ENCODE peak calls at places on chromosomes 13 and 19, in eight cellular contexts. K is DND-41, F is ovary, I is body of pancreas, V is prostate gland, G is A549, H is fibroblast of pulmonary artery, M is brain microvascular endothelial cell. B is an unnamed sample.

GRCh38 chr13:39616087-39616694 is 13.2 kb upstream of the LHFPL6 start:
- DNase-seq in K (peak; percentile 57), F (peak; percentile 50), I (peak; percentile 40), V (peak; percentile 47), G (peak; percentile 53), H (peak; percentile 85), M (peak; percentile 56), B (no peak)

GRCh38 chr19:7598180-7598579 is 2.5 kb downstream of the CAMSAP3 start:
- DNase-seq in K (no peak), F (no peak), I (no peak), V (no peak), G (no peak), H (no peak), M (no peak), B (no peak)

GRCh38 chr19:35299523-35300339 is 7.8 kb downstream of the MAG start:
- DNase-seq in K (no peak), F (no peak), I (peak; percentile 17), V (no peak), G (no peak), H (no peak), M (no peak), B (no peak)

GRCh38 chr19:340620-341385 is 3.8 kb downstream of the MIER2 start:
- DNase-seq in K (no peak), F (no peak), I (no peak), V (no peak), G (no peak), H (no peak), M (no peak), B (no peak)

GRCh38 chr13:47632311-47632710 is 368.8 kb downstream of the SUCLA2 start:
- DNase-seq in K (no peak), F (no peak), I (no peak), V (no peak), G (no peak), H (no peak), M (no peak), B (no peak)

GRCh38 chr13:45446181-45446580 is 18.6 kb upstream of the COG3 start:
- DNase-seq in K (no peak), F (no peak), I (no peak), V (no peak), G (no peak), H (peak; percentile 26), M (peak; percentile 67), B (peak; percentile 40)

GRCh38 chr19:37950471-37951175 is 43.6 kb downstream of the SIPA1L3 start:
- DNase-seq in K (no peak), F (no peak), I (no peak), V (no peak), G (no peak), H (no peak), M (no peak), B (no peak)

GRCh38 chr13:90783273-90783672 is 564.2 kb upstream of the MIR17HG start:
- DNase-seq in K (no peak), F (no peak), I (no peak), V (no peak), G (no peak), H (no peak), M (no peak), B (no peak)

GRCh38 chr13:103961784-103962183 is 895.6 kb upstream of the SLC10A2 start:
- DNase-seq in K (no peak), F (no peak), I (no peak), V (no peak), G (no peak), H (peak; percentile 9), M (peak; percentile 12), B (no peak)

GRCh38 chr13:98524391-98524790 is 52.5 kb downstream of the STK24 start:
- DNase-seq in K (no peak), F (no peak), I (no peak), V (no peak), G (no peak), H (no peak), M (no peak), B (no peak)

GRCh38 chr13:107069107-107069776 is 501.3 kb upstream of the ARGLU1 start:
- DNase-seq in K (no peak), F (no peak), I (no peak), V (no peak), G (no peak), H (no peak), M (peak; percentile 20), B (no peak)

GRCh38 chr19:11023635-11024168 is 62.9 kb downstream of the SMARCA4 start:
- DNase-seq in K (peak; percentile 16), F (no peak), I (no peak), V (no peak), G (no peak), H (no peak), M (no peak), B (no peak)

GRCh38 chr19:46056536-46056935 is 15.7 kb upstream of the IGFL4 start:
- DNase-seq in K (no peak), F (no peak), I (no peak), V (no peak), G (no peak), H (no peak), M (no peak), B (no peak)

GRCh38 chr19:11324079-11324661 is 15.3 kb downstream of the RAB3D start:
- DNase-seq in K (peak; percentile 91), F (peak; percentile 77), I (peak; percentile 71), V (peak; percentile 88), G (no peak), H (peak; percentile 97), M (peak; percentile 65), B (peak; percentile 92)

GRCh38 chr19:39411006-39411831 is 1.2 kb upstream of the PLEKHG2 start:
- DNase-seq in K (no peak), F (no peak), I (peak; percentile 74), V (peak; percentile 44), G (no peak), H (peak; percentile 72), M (peak; percentile 66), B (no peak)

GRCh38 chr19:33902802-33903488 is 106.3 kb downstream of the KCTD15 start:
- DNase-seq in K (no peak), F (no peak), I (peak; percentile 80), V (no peak), G (peak; percentile 55), H (no peak), M (no peak), B (no peak)

GRCh38 chr13:113078895-113079720 is 26.5 kb upstream of the F7 start:
- DNase-seq in K (no peak), F (no peak), I (no peak), V (no peak), G (no peak), H (no peak), M (no peak), B (no peak)

GRCh38 chr19:38245826-38246498 is 10.2 kb downstream of the PPP1R14A start:
- DNase-seq in K (no peak), F (peak; percentile 59), I (no peak), V (no peak), G (no peak), H (peak; percentile 57), M (peak; percentile 45), B (no peak)

GRCh38 chr19:36246006-36246391 is 31.1 kb downstream of the ZNF146 start:
- DNase-seq in K (no peak), F (no peak), I (no peak), V (no peak), G (no peak), H (peak; percentile 14), M (no peak), B (no peak)

DNA sequence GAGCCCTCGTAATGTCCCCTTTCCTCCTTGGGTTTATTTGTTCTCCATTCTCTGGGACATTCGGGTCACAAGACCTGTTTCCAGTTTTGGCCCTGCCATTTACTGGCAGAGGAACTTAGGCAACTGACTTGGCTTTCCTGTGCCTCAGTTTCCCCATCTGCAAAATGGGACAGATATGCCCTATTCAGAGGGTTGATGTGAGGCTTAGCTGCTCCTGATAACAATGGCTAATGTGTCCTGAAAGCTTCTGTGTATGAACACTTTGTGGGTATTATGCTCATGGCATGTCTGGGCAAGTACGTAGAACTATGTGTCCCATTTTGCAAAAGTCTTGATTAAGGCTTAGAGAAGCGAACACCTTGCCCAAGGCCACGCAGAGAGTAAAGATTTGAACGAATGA is 1.0 kb downstream of the ZNF524 start:
- DNase-seq in K (no peak), F (no peak), I (no peak), V (peak; percentile 21), G (no peak), H (no peak), M (no peak), B (no peak)
- H3K4me3 ChIP-seq in K (peak overlapping the region; percentile 76), F (peak overlapping the region; percentile 96), I (peak overlapping the region; percentile 55), V (peak overlapping the region; percentile 87), G (peak overlapping the region; percentile 69), H (peak overlapping the region; percentile 73), M (peak overlapping the region; percentile 79), B (peak overlapping the region; percentile 62)

GRCh38 chr19:42426643-42427042 is 545 bp downstream of the LIPE start:
- DNase-seq in K (no peak), F (no peak), I (no peak), V (no peak), G (no peak), H (no peak), M (no peak), B (no peak)

GRCh38 chr19:42424345-42424707 is 2.9 kb downstream of the LIPE start:
- DNase-seq in K (no peak), F (no peak), I (no peak), V (no peak), G (no peak), H (no peak), M (no peak), B (no peak)

GRCh38 chr19:42422576-42423461 is 4.4 kb downstream of the LIPE start:
- DNase-seq in K (no peak), F (peak; percentile 64), I (no peak), V (no peak), G (no peak), H (no peak), M (no peak), B (no peak)

GRCh38 chr19:42423462-42424344 is 3.5 kb downstream of the LIPE start:
- DNase-seq in K (peak; percentile 89), F (peak; percentile 88), I (peak; percentile 87), V (peak; percentile 86), G (peak; percentile 100), H (peak; percentile 93), M (peak; percentile 91), B (peak; percentile 59)

GRCh38 chr19:42424712-42425131 is 2.5 kb downstream of the LIPE start:
- DNase-seq in K (no peak), F (peak; percentile 34), I (no peak), V (no peak), G (no peak), H (no peak), M (no peak), B (no peak)
- TF ChIP-seq CTCF in K (no peak), F (no peak), I (no peak), V (no peak), G (peak; percentile 7), H (peak; percentile 8), M (peak; percentile 25), B (peak; percentile 9)

GRCh38 chr19:17779281-17779930 is 15.5 kb upstream of the B3GNT3 start:
- DNase-seq in K (no peak), F (peak; percentile 44), I (no peak), V (no peak), G (peak; percentile 52), H (peak; percentile 38), M (no peak), B (no peak)
- H3K4me3 ChIP-seq in K (no peak overlapping the region), F (no peak overlapping the region), I (no peak overlapping the region), V (no peak overlapping the region), G (peak overlapping the region; percentile 56), H (no peak overlapping the region), M (no peak overlapping the region), B (no peak overlapping the region)

DNA sequence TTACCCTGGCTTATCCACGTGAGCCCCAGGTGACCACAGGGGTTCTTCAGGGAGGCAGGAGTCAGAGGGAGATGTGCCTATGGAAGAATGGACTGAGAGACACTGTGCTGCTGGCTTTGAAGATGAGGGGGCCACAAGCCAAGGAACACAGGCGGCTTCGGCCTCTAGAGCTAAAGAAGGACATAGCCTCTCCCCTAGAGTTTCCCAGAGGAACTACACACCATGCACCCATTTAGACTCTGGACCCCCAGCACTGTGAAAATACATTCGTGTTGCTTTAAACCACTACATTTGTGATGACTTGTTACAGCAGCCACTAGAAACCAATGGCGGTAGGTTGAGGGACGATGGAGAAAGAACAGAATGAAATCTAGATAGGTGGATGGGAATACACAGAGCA is 13.7 kb upstream of the ATF5 start:
- DNase-seq in K (no peak), F (no peak), I (no peak), V (no peak), G (no peak), H (no peak), M (no peak), B (no peak)
- TF ChIP-seq CTCF in K (peak; percentile 45), F (no peak), I (no peak), V (no peak), G (no peak), H (peak; percentile 18), M (peak; percentile 35), B (no peak)